ENCODE peak calls at places on chromosome 1, in eight cellular contexts. B, A, M, X, Q, O, Z and L are unnamed samples.
A peak's percentile ranks its signal among the peaks of the same experiment; 100 is the strongest.

GRCh38 chr1:235095938-235096562 is 32.6 kb downstream of the TOMM20 start:
- DNase-seq in O (no peak), A (no peak), M (no peak), B (no peak), X (no peak), Q (no peak), Z (no peak), L (no peak)

GRCh38 chr1:202945483-202945882 is 12.6 kb downstream of the ADIPOR1 start:
- DNase-seq in Z (no peak), Q (no peak), X (no peak), M (no peak), A (no peak), B (no peak), O (no peak), L (no peak)

GRCh38 chr1:44557756-44558155 is 116.5 kb downstream of the TMEM53 start:
- DNase-seq in O (no peak), A (peak; percentile 6), Z (no peak), Q (no peak), X (no peak), M (no peak), B (no peak), L (peak; percentile 18)

GRCh38 chr1:4551706-4552105 is 102.7 kb upstream of the AJAP1 start:
- DNase-seq in M (no peak), A (no peak), Z (no peak), O (no peak), Q (no peak), B (no peak), X (no peak), L (no peak)

GRCh38 chr1:14067686-14068085 is 367.7 kb downstream of the PRDM2 start:
- DNase-seq in Q (no peak), X (no peak), M (no peak), O (no peak), Z (no peak), B (no peak), A (no peak), L (no peak)

GRCh38 chr1:204203206-204203767 is 7.0 kb upstream of the KISS1 start:
- DNase-seq in Z (no peak), B (no peak), M (no peak), O (no peak), X (no peak), A (no peak), Q (no peak), L (peak; percentile 53)

GRCh38 chr1:235278915-235279292 is 49.1 kb downstream of the ARID4B start:
- DNase-seq in A (no peak), O (no peak), Q (no peak), B (no peak), X (no peak), M (no peak), Z (no peak), L (no peak)

GRCh38 chr1:155178441-155179106 is 4.9 kb downstream of the TRIM46 start:
- DNase-seq in Z (no peak), O (no peak), A (no peak), X (no peak), Q (no peak), M (no peak), B (no peak), L (no peak)

GRCh38 chr1:49765034-49765433 is 258.7 kb downstream of the AGBL4 start:
- DNase-seq in A (peak; percentile 22), Z (no peak), B (no peak), M (no peak), Q (no peak), O (no peak), X (no peak), L (no peak)

GRCh38 chr1:20730690-20731056 is 1.8 kb downstream of the SH2D5 start:
- DNase-seq in Z (no peak), Q (no peak), A (no peak), B (no peak), M (no peak), O (no peak), X (no peak), L (no peak)

GRCh38 chr1:208101661-208102431 is 142.3 kb downstream of the PLXNA2 start:
- DNase-seq in X (no peak), M (no peak), B (no peak), Z (no peak), Q (no peak), A (no peak), O (no peak), L (peak; percentile 63)

GRCh38 chr1:13585996-13586395 is 2.4 kb downstream of the PDPN start:
- DNase-seq in B (no peak), M (no peak), O (no peak), Z (no peak), Q (no peak), A (no peak), X (no peak), L (no peak)

GRCh38 chr1:36464605-36465393 is 615 bp upstream of the MRPS15 start:
- DNase-seq in Q (no peak), O (no peak), M (no peak), X (no peak), B (no peak), A (no peak), Z (no peak), L (no peak)

GRCh38 chr1:25616932-25617625 is 488 bp downstream of the MAN1C1 start:
- DNase-seq in O (no peak), X (no peak), Q (no peak), B (peak; percentile 23), M (no peak), A (no peak), Z (no peak), L (no peak)

GRCh38 chr1:201925961-201926585 is 20.3 kb downstream of the LMOD1 start:
- DNase-seq in M (no peak), O (no peak), B (no peak), Z (no peak), X (no peak), A (no peak), Q (no peak), L (no peak)

GRCh38 chr1:25880518-25880917 is 5.0 kb upstream of the PAQR7 start:
- DNase-seq in B (no peak), A (no peak), Q (no peak), X (no peak), Z (no peak), O (no peak), M (no peak), L (no peak)